ENCODE peak calls at places on chromosomes 12 and 14, in nine cellular contexts. One of them, this sample, is unnamed.

GRCh38 chr14:49461529-49462401 is 124.4 kb downstream of the RPS29 start:
- DNase-seq in pancreas: no peak
- DNase-seq in heart left ventricle: no peak
- DNase-seq in right atrium auricular region: no peak
- DNase-seq in IMR-90: peak; percentile 81
- DNase-seq in tibial artery: peak; percentile 31
- DNase-seq in brain microvascular endothelial cell: peak; percentile 80
- DNase-seq in heart right ventricle: peak; percentile 31
- DNase-seq in PC-3: peak; percentile 92
- DNase-seq in this sample: peak; percentile 48

GRCh38 chr12:121581681-121582439 is 1.0 kb upstream of the KDM2B start:
- DNase-seq in pancreas: no peak
- DNase-seq in heart left ventricle: no peak
- DNase-seq in right atrium auricular region: no peak
- DNase-seq in IMR-90: peak; percentile 50
- DNase-seq in tibial artery: peak; percentile 62
- DNase-seq in brain microvascular endothelial cell: no peak
- DNase-seq in heart right ventricle: no peak
- DNase-seq in PC-3: no peak
- DNase-seq in this sample: no peak

GRCh38 chr14:100994757-100995156 is 91.2 kb upstream of the RTL1 start:
- DNase-seq in pancreas: no peak
- DNase-seq in heart left ventricle: no peak
- DNase-seq in right atrium auricular region: no peak
- DNase-seq in IMR-90: peak; percentile 51
- DNase-seq in tibial artery: no peak
- DNase-seq in brain microvascular endothelial cell: no peak
- DNase-seq in heart right ventricle: no peak
- DNase-seq in PC-3: peak; percentile 42
- DNase-seq in this sample: no peak

GRCh38 chr12:96073346-96074336 is 38.3 kb upstream of the LTA4H start:
- DNase-seq in pancreas: no peak
- DNase-seq in heart left ventricle: no peak
- DNase-seq in right atrium auricular region: no peak
- DNase-seq in IMR-90: no peak
- DNase-seq in tibial artery: no peak
- DNase-seq in brain microvascular endothelial cell: no peak
- DNase-seq in heart right ventricle: no peak
- DNase-seq in PC-3: peak; percentile 54
- DNase-seq in this sample: peak; percentile 39

GRCh38 chr14:94673781-94674231 is 61.6 kb downstream of the SERPINA3 start:
- DNase-seq in pancreas: no peak
- DNase-seq in heart left ventricle: no peak
- DNase-seq in right atrium auricular region: no peak
- DNase-seq in IMR-90: peak; percentile 65
- DNase-seq in tibial artery: no peak
- DNase-seq in brain microvascular endothelial cell: peak; percentile 81
- DNase-seq in heart right ventricle: no peak
- DNase-seq in PC-3: no peak
- DNase-seq in this sample: no peak

GRCh38 chr14:89444536-89445125 is 27.6 kb upstream of the FOXN3 start:
- DNase-seq in pancreas: no peak
- DNase-seq in heart left ventricle: no peak
- DNase-seq in right atrium auricular region: no peak
- DNase-seq in IMR-90: peak; percentile 23
- DNase-seq in tibial artery: no peak
- DNase-seq in brain microvascular endothelial cell: no peak
- DNase-seq in heart right ventricle: no peak
- DNase-seq in PC-3: no peak
- DNase-seq in this sample: no peak

GRCh38 chr12:41663487-41664258 is 475.6 kb downstream of the PDZRN4 start:
- DNase-seq in pancreas: no peak
- DNase-seq in heart left ventricle: no peak
- DNase-seq in right atrium auricular region: no peak
- DNase-seq in IMR-90: peak; percentile 20
- DNase-seq in tibial artery: no peak
- DNase-seq in brain microvascular endothelial cell: no peak
- DNase-seq in heart right ventricle: no peak
- DNase-seq in PC-3: peak; percentile 53
- DNase-seq in this sample: no peak

GRCh38 chr12:124311292-124312109 is 16.6 kb downstream of the RFLNA start:
- DNase-seq in pancreas: peak; percentile 40
- DNase-seq in heart left ventricle: no peak
- DNase-seq in right atrium auricular region: no peak
- DNase-seq in IMR-90: no peak
- DNase-seq in tibial artery: no peak
- DNase-seq in brain microvascular endothelial cell: no peak
- DNase-seq in heart right ventricle: no peak
- DNase-seq in PC-3: no peak
- DNase-seq in this sample: no peak

GRCh38 chr12:7731499-7731898 is 15.7 kb downstream of the CLEC4C start:
- DNase-seq in pancreas: no peak
- DNase-seq in heart left ventricle: no peak
- DNase-seq in right atrium auricular region: no peak
- DNase-seq in IMR-90: no peak
- DNase-seq in tibial artery: no peak
- DNase-seq in brain microvascular endothelial cell: no peak
- DNase-seq in heart right ventricle: no peak
- DNase-seq in PC-3: no peak
- DNase-seq in this sample: no peak

GRCh38 chr12:114403690-114404450 is 2.1 kb downstream of the TBX5 start:
- DNase-seq in pancreas: no peak
- DNase-seq in heart left ventricle: peak; percentile 69
- DNase-seq in right atrium auricular region: no peak
- DNase-seq in IMR-90: peak; percentile 69
- DNase-seq in tibial artery: no peak
- DNase-seq in brain microvascular endothelial cell: no peak
- DNase-seq in heart right ventricle: peak; percentile 53
- DNase-seq in PC-3: no peak
- DNase-seq in this sample: no peak
- H3K4me3 ChIP-seq in pancreas: no peak overlapping the region
- H3K4me3 ChIP-seq in heart left ventricle: peak overlapping the region; percentile 88
- H3K4me3 ChIP-seq in right atrium auricular region: peak overlapping the region; percentile 64
- H3K4me3 ChIP-seq in IMR-90: peak overlapping the region; percentile 97
- H3K4me3 ChIP-seq in tibial artery: no peak overlapping the region
- H3K4me3 ChIP-seq in brain microvascular endothelial cell: no peak overlapping the region
- H3K4me3 ChIP-seq in heart right ventricle: peak overlapping the region; percentile 70
- H3K4me3 ChIP-seq in PC-3: no peak overlapping the region
- H3K4me3 ChIP-seq in this sample: no peak overlapping the region

DNA sequence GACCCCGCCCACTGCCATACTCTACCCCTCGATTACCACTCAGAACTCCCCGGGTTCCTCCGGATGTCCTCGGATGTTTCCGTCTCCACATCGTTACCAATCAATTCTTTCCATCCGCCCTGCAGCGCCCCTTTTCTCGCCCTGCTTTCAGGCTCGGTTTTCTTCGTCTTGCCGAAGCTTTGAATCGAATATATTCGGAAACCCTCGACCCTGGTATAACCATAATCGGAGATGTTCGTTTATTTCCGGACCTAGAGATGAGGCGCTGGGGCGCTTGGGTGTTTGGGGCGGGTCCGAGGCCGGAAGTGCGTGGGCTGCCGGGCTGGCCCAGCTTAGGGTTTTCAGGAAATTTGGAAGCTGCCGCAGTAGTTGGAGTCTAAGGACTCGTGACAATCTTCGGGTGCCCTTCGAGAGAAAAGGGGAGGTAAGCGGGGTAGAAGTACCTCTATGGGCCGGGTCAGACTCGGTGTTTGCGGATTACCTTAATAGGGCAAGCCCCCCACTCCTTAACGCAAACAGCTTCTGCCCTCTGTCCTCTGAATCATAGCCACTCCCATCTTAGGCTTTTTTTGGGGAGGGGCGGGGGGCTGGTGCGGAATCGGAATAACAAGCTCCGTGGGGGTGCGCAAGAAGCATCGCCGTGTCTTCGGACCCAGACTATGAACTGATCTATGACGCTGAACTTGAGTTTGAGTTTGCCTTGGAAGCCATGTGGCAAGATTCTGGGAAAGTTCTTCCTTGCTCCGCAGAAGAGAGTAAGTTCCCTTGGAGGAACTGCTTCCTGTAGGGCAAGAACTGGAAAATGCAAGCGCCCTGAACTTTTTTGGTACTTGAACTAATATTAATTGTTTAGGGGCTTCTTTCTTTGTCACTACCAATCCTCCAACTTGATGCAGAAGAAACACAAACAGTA is at the start of gene C14orf119:
- DNase-seq in pancreas: no peak
- DNase-seq in heart left ventricle: peak; percentile 94
- DNase-seq in right atrium auricular region: peak; percentile 100
- DNase-seq in IMR-90: peak; percentile 99
- DNase-seq in tibial artery: peak; percentile 100
- DNase-seq in brain microvascular endothelial cell: peak; percentile 99
- DNase-seq in heart right ventricle: peak; percentile 100
- DNase-seq in PC-3: peak; percentile 99
- DNase-seq in this sample: peak; percentile 92
- H3K36me3 ChIP-seq in pancreas: peaks cover 6% of the 10 kb centered on the region
- H3K36me3 ChIP-seq in heart left ventricle: peaks cover 56% of the 10 kb centered on the region
- H3K36me3 ChIP-seq in right atrium auricular region: peaks cover 39% of the 10 kb centered on the region
- H3K36me3 ChIP-seq in IMR-90: peaks cover 14% of the 10 kb centered on the region
- H3K36me3 ChIP-seq in tibial artery: peaks cover 34% of the 10 kb centered on the region
- H3K36me3 ChIP-seq in brain microvascular endothelial cell: peaks cover 19% of the 10 kb centered on the region
- H3K36me3 ChIP-seq in heart right ventricle: peaks cover 56% of the 10 kb centered on the region
- H3K36me3 ChIP-seq in PC-3: peaks cover 32% of the 10 kb centered on the region
- H3K36me3 ChIP-seq in this sample: no peaks in the 10 kb centered on the region

GRCh38 chr12:4855121-4855924 is 54.4 kb upstream of the KCNA1 start:
- DNase-seq in pancreas: no peak
- DNase-seq in heart left ventricle: no peak
- DNase-seq in right atrium auricular region: peak; percentile 70
- DNase-seq in IMR-90: peak; percentile 72
- DNase-seq in tibial artery: peak; percentile 65
- DNase-seq in brain microvascular endothelial cell: peak; percentile 75
- DNase-seq in heart right ventricle: peak; percentile 60
- DNase-seq in PC-3: peak; percentile 81
- DNase-seq in this sample: peak; percentile 34
- TF ChIP-seq CTCF in pancreas: peak; percentile 72
- TF ChIP-seq CTCF in heart left ventricle: peak; percentile 75
- TF ChIP-seq CTCF in right atrium auricular region: peak; percentile 87
- TF ChIP-seq CTCF in IMR-90: peak; percentile 86
- TF ChIP-seq CTCF in tibial artery: peak; percentile 83
- TF ChIP-seq CTCF in brain microvascular endothelial cell: peak; percentile 79
- TF ChIP-seq CTCF in heart right ventricle: peak; percentile 85
- TF ChIP-seq CTCF in PC-3: peak; percentile 65
- TF ChIP-seq CTCF in this sample: peak; percentile 70

DNA sequence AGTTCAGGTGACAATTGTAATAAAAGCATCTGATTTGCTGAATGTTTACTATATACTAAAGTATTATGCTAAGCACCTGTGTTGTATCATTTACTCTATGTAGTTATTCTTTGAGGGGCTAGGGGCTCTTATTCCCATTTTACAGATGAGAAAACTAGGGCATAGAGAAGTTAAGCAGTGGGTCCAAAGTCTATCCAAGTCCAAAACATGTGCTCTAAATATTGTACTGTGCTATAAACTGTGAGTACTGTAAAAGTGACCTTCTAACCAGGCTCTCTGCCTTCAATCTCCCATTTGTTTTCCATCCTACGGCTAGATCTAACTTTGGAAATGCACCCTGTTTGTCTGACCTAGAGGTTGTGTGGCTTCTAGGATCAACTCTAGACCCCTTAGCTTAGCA is 9.0 kb downstream of the ACVR1B start:
- DNase-seq in pancreas: no peak
- DNase-seq in heart left ventricle: no peak
- DNase-seq in right atrium auricular region: no peak
- DNase-seq in IMR-90: no peak
- DNase-seq in tibial artery: no peak
- DNase-seq in brain microvascular endothelial cell: no peak
- DNase-seq in heart right ventricle: no peak
- DNase-seq in PC-3: no peak
- DNase-seq in this sample: no peak
- H3K4me3 ChIP-seq in pancreas: no peak overlapping the region
- H3K4me3 ChIP-seq in heart left ventricle: no peak overlapping the region
- H3K4me3 ChIP-seq in right atrium auricular region: no peak overlapping the region
- H3K4me3 ChIP-seq in IMR-90: no peak overlapping the region
- H3K4me3 ChIP-seq in tibial artery: no peak overlapping the region
- H3K4me3 ChIP-seq in brain microvascular endothelial cell: no peak overlapping the region
- H3K4me3 ChIP-seq in heart right ventricle: no peak overlapping the region
- H3K4me3 ChIP-seq in PC-3: no peak overlapping the region
- H3K4me3 ChIP-seq in this sample: no peak overlapping the region

GRCh38 chr14:104754213-104754851 is 1.4 kb downstream of the SIVA1 start:
- DNase-seq in pancreas: peak; percentile 25
- DNase-seq in heart left ventricle: no peak
- DNase-seq in right atrium auricular region: no peak
- DNase-seq in IMR-90: no peak
- DNase-seq in tibial artery: no peak
- DNase-seq in brain microvascular endothelial cell: no peak
- DNase-seq in heart right ventricle: no peak
- DNase-seq in PC-3: no peak
- DNase-seq in this sample: no peak

GRCh38 chr14:104753528-104754212 is 723 bp downstream of the SIVA1 start:
- DNase-seq in pancreas: peak; percentile 87
- DNase-seq in heart left ventricle: no peak
- DNase-seq in right atrium auricular region: no peak
- DNase-seq in IMR-90: no peak
- DNase-seq in tibial artery: no peak
- DNase-seq in brain microvascular endothelial cell: no peak
- DNase-seq in heart right ventricle: no peak
- DNase-seq in PC-3: peak; percentile 23
- DNase-seq in this sample: no peak

GRCh38 chr14:104757238-104757585 is 4.3 kb downstream of the SIVA1 start:
- DNase-seq in pancreas: peak; percentile 42
- DNase-seq in heart left ventricle: no peak
- DNase-seq in right atrium auricular region: no peak
- DNase-seq in IMR-90: no peak
- DNase-seq in tibial artery: no peak
- DNase-seq in brain microvascular endothelial cell: no peak
- DNase-seq in heart right ventricle: no peak
- DNase-seq in PC-3: no peak
- DNase-seq in this sample: no peak

GRCh38 chr14:104756477-104757237 is 3.7 kb downstream of the SIVA1 start:
- DNase-seq in pancreas: peak; percentile 79
- DNase-seq in heart left ventricle: no peak
- DNase-seq in right atrium auricular region: no peak
- DNase-seq in IMR-90: no peak
- DNase-seq in tibial artery: no peak
- DNase-seq in brain microvascular endothelial cell: no peak
- DNase-seq in heart right ventricle: no peak
- DNase-seq in PC-3: no peak
- DNase-seq in this sample: no peak

GRCh38 chr14:104755621-104756020 is 2.7 kb downstream of the SIVA1 start:
- DNase-seq in pancreas: peak; percentile 83
- DNase-seq in heart left ventricle: no peak
- DNase-seq in right atrium auricular region: no peak
- DNase-seq in IMR-90: no peak
- DNase-seq in tibial artery: no peak
- DNase-seq in brain microvascular endothelial cell: no peak
- DNase-seq in heart right ventricle: no peak
- DNase-seq in PC-3: no peak
- DNase-seq in this sample: no peak
- H3K36me3 ChIP-seq in pancreas: no peaks in the 10 kb centered on the region
- H3K36me3 ChIP-seq in heart left ventricle: peaks cover 55% of the 10 kb centered on the region
- H3K36me3 ChIP-seq in right atrium auricular region: peaks cover 40% of the 10 kb centered on the region
- H3K36me3 ChIP-seq in IMR-90: peaks cover 39% of the 10 kb centered on the region
- H3K36me3 ChIP-seq in tibial artery: peaks cover 51% of the 10 kb centered on the region
- H3K36me3 ChIP-seq in brain microvascular endothelial cell: peaks cover 24% of the 10 kb centered on the region
- H3K36me3 ChIP-seq in heart right ventricle: peaks cover 54% of the 10 kb centered on the region
- H3K36me3 ChIP-seq in PC-3: peaks cover 27% of the 10 kb centered on the region
- H3K36me3 ChIP-seq in this sample: no peaks in the 10 kb centered on the region

GRCh38 chr12:22173154-22173553 is 127.1 kb downstream of the CMAS start:
- DNase-seq in pancreas: no peak
- DNase-seq in heart left ventricle: no peak
- DNase-seq in right atrium auricular region: no peak
- DNase-seq in IMR-90: no peak
- DNase-seq in tibial artery: no peak
- DNase-seq in brain microvascular endothelial cell: no peak
- DNase-seq in heart right ventricle: no peak
- DNase-seq in PC-3: no peak
- DNase-seq in this sample: no peak
- TF ChIP-seq CTCF in pancreas: no peak
- TF ChIP-seq CTCF in heart left ventricle: no peak
- TF ChIP-seq CTCF in right atrium auricular region: peak; percentile 28
- TF ChIP-seq CTCF in IMR-90: no peak
- TF ChIP-seq CTCF in tibial artery: no peak
- TF ChIP-seq CTCF in brain microvascular endothelial cell: peak; percentile 11
- TF ChIP-seq CTCF in heart right ventricle: no peak
- TF ChIP-seq CTCF in PC-3: peak; percentile 37
- TF ChIP-seq CTCF in this sample: no peak